ENCODE peak calls at places on chromosomes 3 and 15, in ten cellular contexts. O, H, T, G, L, F, Z, U, D and A are unnamed samples.

GRCh38 chr3:159852821-159853505 is 135.7 kb upstream of the IL12A start:
- DNase-seq in O (no peak), H (no peak), T (no peak), G (peak), L (no peak), F (no peak), Z (peak), U (no peak), D (no peak), A (no peak)

GRCh38 chr15:70053703-70054229 is 44.0 kb downstream of the TLE3 start:
- DNase-seq in O (no peak), H (no peak), T (peak), G (no peak), L (no peak), F (peak), Z (no peak), U (no peak), D (no peak), A (no peak)

GRCh38 chr3:189144645-189145044 is 27.1 kb upstream of the TPRG1 start:
- DNase-seq in O (no peak), H (peak), T (no peak), G (peak), L (peak), F (no peak), Z (peak), U (no peak), D (no peak), A (no peak)

GRCh38 chr3:89656388-89656787 is 549.0 kb downstream of the EPHA3 start:
- DNase-seq in O (no peak), H (no peak), T (no peak), G (no peak), L (no peak), F (no peak), Z (no peak), U (no peak), D (no peak), A (no peak)

GRCh38 chr3:55828712-55829111 is 341.6 kb upstream of the WNT5A start:
- DNase-seq in O (no peak), H (no peak), T (no peak), G (no peak), L (no peak), F (no peak), Z (no peak), U (no peak), D (no peak), A (no peak)

GRCh38 chr3:27311400-27311799 is 57.8 kb downstream of the NEK10 start:
- DNase-seq in O (no peak), H (no peak), T (no peak), G (no peak), L (no peak), F (no peak), Z (no peak), U (peak), D (no peak), A (no peak)

GRCh38 chr3:143244516-143245063 is 125.0 kb downstream of the CHST2 start:
- DNase-seq in O (no peak), H (no peak), T (no peak), G (no peak), L (no peak), F (no peak), Z (no peak), U (no peak), D (no peak), A (peak)

GRCh38 chr15:72306211-72306785 is 13.7 kb downstream of the CELF6 start:
- DNase-seq in O (no peak), H (no peak), T (no peak), G (no peak), L (peak), F (no peak), Z (no peak), U (no peak), D (peak), A (no peak)

GRCh38 chr15:42141246-42141645 is 15.2 kb downstream of the PLA2G4F start:
- DNase-seq in O (no peak), H (no peak), T (no peak), G (no peak), L (no peak), F (no peak), Z (no peak), U (no peak), D (peak), A (no peak)

GRCh38 chr3:126436826-126437717 is 38.6 kb downstream of the ZXDC start:
- DNase-seq in O (no peak), H (no peak), T (no peak), G (peak), L (no peak), F (no peak), Z (no peak), U (no peak), D (no peak), A (no peak)

GRCh38 chr3:115321396-115321795 is 174.3 kb upstream of the ZBTB20 start:
- DNase-seq in O (no peak), H (no peak), T (no peak), G (no peak), L (no peak), F (no peak), Z (no peak), U (no peak), D (no peak), A (no peak)

GRCh38 chr3:11582123-11582968 is 61.4 kb downstream of the VGLL4 start:
- DNase-seq in O (no peak), H (peak), T (peak), G (peak), L (no peak), F (no peak), Z (peak), U (no peak), D (peak), A (peak)

GRCh38 chr15:44598892-44599291 is 61.9 kb downstream of the EIF3J start:
- DNase-seq in O (no peak), H (no peak), T (no peak), G (no peak), L (no peak), F (no peak), Z (no peak), U (no peak), D (no peak), A (no peak)

GRCh38 chr3:129829640-129830039 is 63.9 kb downstream of the TMCC1 start:
- DNase-seq in O (no peak), H (peak), T (no peak), G (peak), L (peak), F (no peak), Z (peak), U (peak), D (peak), A (peak)

GRCh38 chr15:37789881-37790280 is 144.6 kb upstream of the TMCO5A start:
- DNase-seq in O (no peak), H (no peak), T (no peak), G (no peak), L (no peak), F (no peak), Z (no peak), U (no peak), D (no peak), A (no peak)

DNA sequence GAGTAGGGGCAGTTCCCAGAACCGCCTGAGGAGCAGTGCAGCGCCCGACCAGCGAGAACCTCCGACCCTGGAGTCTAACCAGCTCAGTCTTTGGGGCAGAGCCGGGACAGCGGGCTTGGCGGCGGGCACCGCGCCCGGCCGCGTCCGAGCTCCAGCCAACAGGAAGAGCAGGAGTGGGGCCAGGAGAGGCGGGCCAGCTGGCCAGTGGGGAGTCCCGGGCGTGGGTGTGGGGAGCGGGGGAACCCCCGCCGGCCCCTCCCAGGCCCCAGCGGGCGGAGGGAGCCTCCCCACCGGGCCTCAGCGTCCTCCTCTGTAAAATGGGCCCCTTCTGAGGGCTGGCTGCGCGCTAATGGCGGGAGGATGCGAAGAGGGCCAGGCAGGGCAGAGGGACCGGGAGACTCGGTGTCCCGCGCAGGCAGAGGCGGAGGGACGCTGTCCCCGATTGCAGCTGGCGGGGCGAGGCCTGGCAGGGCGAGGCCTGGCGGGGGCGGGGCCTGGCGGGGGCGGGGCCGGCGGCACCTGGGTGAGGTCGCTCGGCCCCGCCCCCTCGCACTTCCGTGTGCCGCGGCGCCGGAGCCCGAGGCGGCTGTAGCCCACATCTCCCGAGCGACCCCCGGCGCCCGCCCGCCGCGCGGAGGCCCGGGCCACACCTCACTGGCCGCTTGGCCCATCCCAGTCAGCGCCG is at the start of gene PRKCD:
- DNase-seq in O (peak), H (peak), T (peak), G (peak), L (peak), F (peak), Z (peak), U (peak), D (peak), A (peak)
- TF ChIP-seq POLR2A in O (peak), H (no peak), T (peak), G (peak), L (peak), F (peak), Z (peak), U (no peak), D (peak), A (peak)

GRCh38 chr3:50327943-50328691 is at the start of gene TUSC2:
- DNase-seq in O (peak), H (peak), T (peak), G (peak), L (peak), F (peak), Z (peak), U (peak), D (peak), A (peak)
- TF ChIP-seq POLR2A in O (peak), H (no peak), T (peak), G (peak), L (peak), F (peak), Z (peak), U (no peak), D (peak), A (peak)

GRCh38 chr15:86038491-86038890 is 41.2 kb upstream of the AGBL1 start:
- DNase-seq in O (no peak), H (no peak), T (no peak), G (no peak), L (no peak), F (no peak), Z (no peak), U (no peak), D (no peak), A (no peak)
- TF ChIP-seq POLR2A in O (no peak), H (no peak), T (no peak), G (no peak), L (no peak), F (no peak), Z (no peak), U (no peak), D (no peak), A (no peak)

GRCh38 chr15:56919708-56920637 is 1.5 kb downstream of the TCF12 start:
- DNase-seq in O (no peak), H (peak), T (no peak), G (peak), L (peak), F (peak), Z (no peak), U (no peak), D (no peak), A (peak)
- TF ChIP-seq POLR2A in O (no peak), H (no peak), T (no peak), G (no peak), L (no peak), F (no peak), Z (no peak), U (no peak), D (no peak), A (no peak)

DNA sequence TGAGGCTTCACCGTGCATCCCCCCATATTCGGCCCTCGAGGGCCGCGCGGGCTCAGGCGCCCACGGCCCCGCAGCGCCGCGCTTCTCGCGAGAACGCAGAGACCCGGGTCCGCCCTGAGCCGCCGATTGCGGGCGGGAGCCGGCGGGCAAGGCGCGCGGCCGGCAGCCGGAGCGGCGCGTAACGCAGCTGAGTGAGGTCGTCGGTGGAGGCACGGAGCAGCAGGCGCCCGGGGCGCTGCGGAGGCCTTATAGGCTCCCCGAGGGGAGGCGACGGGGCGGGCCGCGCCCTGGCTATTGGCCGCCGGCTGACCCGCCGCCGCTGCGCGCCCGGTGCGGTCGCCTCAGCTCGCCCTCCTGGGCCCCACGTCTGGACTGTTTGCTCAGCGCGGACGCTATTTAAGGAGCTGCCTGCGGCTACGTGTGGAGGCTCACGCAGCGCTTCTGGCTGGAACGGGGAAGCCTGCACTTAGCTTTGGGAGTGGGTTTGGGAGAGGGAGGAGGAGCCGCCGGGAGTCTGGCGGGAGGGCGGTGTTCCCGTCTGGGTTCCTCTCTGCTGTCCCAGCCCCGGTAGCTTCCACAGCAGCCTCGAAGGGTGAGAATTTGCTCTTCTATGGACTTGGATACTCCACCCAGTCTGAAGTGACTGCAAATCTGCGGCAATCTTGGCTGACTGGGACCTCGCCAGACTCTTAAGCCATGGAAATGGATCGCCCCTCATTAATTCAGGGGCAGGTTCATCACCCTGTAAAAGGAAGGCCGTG is at the start of gene PLOD2:
- DNase-seq in O (peak), H (peak), T (peak), G (peak), L (no peak), F (peak), Z (peak), U (peak), D (peak), A (peak)
- TF ChIP-seq POLR2A in O (no peak), H (no peak), T (no peak), G (peak), L (no peak), F (peak), Z (peak), U (peak), D (peak), A (peak)

GRCh38 chr15:101488300-101489164 is 975 bp downstream of the PCSK6 start:
- DNase-seq in O (no peak), H (no peak), T (no peak), G (no peak), L (peak), F (no peak), Z (no peak), U (no peak), D (no peak), A (no peak)

GRCh38 chr15:101490408-101490891 is 943 bp upstream of the PCSK6 start:
- DNase-seq in O (no peak), H (no peak), T (no peak), G (no peak), L (no peak), F (no peak), Z (no peak), U (no peak), D (no peak), A (no peak)

GRCh38 chr15:101489236-101489632 is 273 bp downstream of the PCSK6 start:
- DNase-seq in O (peak), H (no peak), T (no peak), G (peak), L (peak), F (no peak), Z (no peak), U (peak), D (no peak), A (peak)

GRCh38 chr15:101490922-101491738 is 1.6 kb upstream of the PCSK6 start:
- DNase-seq in O (no peak), H (no peak), T (no peak), G (no peak), L (no peak), F (peak), Z (no peak), U (no peak), D (no peak), A (no peak)

GRCh38 chr15:101489633-101490407 is at the start of gene PCSK6:
- DNase-seq in O (peak), H (no peak), T (no peak), G (no peak), L (peak), F (peak), Z (no peak), U (no peak), D (no peak), A (peak)
- TF ChIP-seq POLR2A in O (no peak), H (no peak), T (no peak), G (no peak), L (no peak), F (peak), Z (no peak), U (no peak), D (no peak), A (no peak)